ENCODE peak calls at places on chromosomes 6 and 20, in five cellular contexts. One of them, this sample, is unnamed.

GRCh38 chr20:61516398-61517208 is 264.5 kb downstream of the CDH4 start:
- DNase-seq in RWPE1: no peak
- DNase-seq in T1000: no peak
- DNase-seq in effector CD4-positive, alpha-beta T cell: no peak
- DNase-seq in stimulated activated CD8-positive, alpha-beta memory T cell treated with anti-CD3 and anti-CD28 coated beads, Interleukin-7, amount 100 ng/mL, for 24 hours: no peak
- DNase-seq in this sample: no peak

GRCh38 chr6:11865926-11866325 is 87.3 kb upstream of the ADTRP start:
- DNase-seq in RWPE1: no peak
- DNase-seq in T1000: peak; percentile 16
- DNase-seq in effector CD4-positive, alpha-beta T cell: no peak
- DNase-seq in stimulated activated CD8-positive, alpha-beta memory T cell treated with anti-CD3 and anti-CD28 coated beads, Interleukin-7, amount 100 ng/mL, for 24 hours: no peak
- DNase-seq in this sample: no peak

GRCh38 chr6:30881987-30882763 is 2.1 kb upstream of the DDR1 start:
- DNase-seq in RWPE1: no peak
- DNase-seq in T1000: no peak
- DNase-seq in effector CD4-positive, alpha-beta T cell: no peak
- DNase-seq in stimulated activated CD8-positive, alpha-beta memory T cell treated with anti-CD3 and anti-CD28 coated beads, Interleukin-7, amount 100 ng/mL, for 24 hours: no peak
- DNase-seq in this sample: no peak

GRCh38 chr6:153090241-153090930 is 40.7 kb downstream of the RGS17 start:
- DNase-seq in RWPE1: peak; percentile 29
- DNase-seq in T1000: no peak
- DNase-seq in effector CD4-positive, alpha-beta T cell: no peak
- DNase-seq in stimulated activated CD8-positive, alpha-beta memory T cell treated with anti-CD3 and anti-CD28 coated beads, Interleukin-7, amount 100 ng/mL, for 24 hours: no peak
- DNase-seq in this sample: no peak

GRCh38 chr6:1893470-1894130 is 283.9 kb downstream of the FOXC1 start:
- DNase-seq in RWPE1: no peak
- DNase-seq in T1000: no peak
- DNase-seq in effector CD4-positive, alpha-beta T cell: no peak
- DNase-seq in stimulated activated CD8-positive, alpha-beta memory T cell treated with anti-CD3 and anti-CD28 coated beads, Interleukin-7, amount 100 ng/mL, for 24 hours: no peak
- DNase-seq in this sample: no peak

GRCh38 chr6:169326067-169326799 is 72.6 kb upstream of the THBS2 start:
- DNase-seq in RWPE1: no peak
- DNase-seq in T1000: no peak
- DNase-seq in effector CD4-positive, alpha-beta T cell: no peak
- DNase-seq in stimulated activated CD8-positive, alpha-beta memory T cell treated with anti-CD3 and anti-CD28 coated beads, Interleukin-7, amount 100 ng/mL, for 24 hours: no peak
- DNase-seq in this sample: no peak

GRCh38 chr6:6610031-6610591 is 21.6 kb downstream of the LY86 start:
- DNase-seq in RWPE1: no peak
- DNase-seq in T1000: no peak
- DNase-seq in effector CD4-positive, alpha-beta T cell: no peak
- DNase-seq in stimulated activated CD8-positive, alpha-beta memory T cell treated with anti-CD3 and anti-CD28 coated beads, Interleukin-7, amount 100 ng/mL, for 24 hours: peak; percentile 13
- DNase-seq in this sample: peak; percentile 57

GRCh38 chr20:63911171-63911570 is 16.2 kb downstream of the DNAJC5 start:
- DNase-seq in RWPE1: peak; percentile 97
- DNase-seq in T1000: no peak
- DNase-seq in effector CD4-positive, alpha-beta T cell: no peak
- DNase-seq in stimulated activated CD8-positive, alpha-beta memory T cell treated with anti-CD3 and anti-CD28 coated beads, Interleukin-7, amount 100 ng/mL, for 24 hours: no peak
- DNase-seq in this sample: no peak

GRCh38 chr6:56955171-56956155 is 556 bp downstream of the BEND6 start:
- DNase-seq in RWPE1: peak; percentile 73
- DNase-seq in T1000: peak; percentile 96
- DNase-seq in effector CD4-positive, alpha-beta T cell: peak; percentile 2
- DNase-seq in stimulated activated CD8-positive, alpha-beta memory T cell treated with anti-CD3 and anti-CD28 coated beads, Interleukin-7, amount 100 ng/mL, for 24 hours: peak; percentile 26
- DNase-seq in this sample: peak; percentile 35

GRCh38 chr20:57790176-57790575 is 80.4 kb upstream of the PMEPA1 start:
- DNase-seq in RWPE1: no peak
- DNase-seq in T1000: no peak
- DNase-seq in effector CD4-positive, alpha-beta T cell: no peak
- DNase-seq in stimulated activated CD8-positive, alpha-beta memory T cell treated with anti-CD3 and anti-CD28 coated beads, Interleukin-7, amount 100 ng/mL, for 24 hours: no peak
- DNase-seq in this sample: no peak

GRCh38 chr6:16828058-16828457 is 66.8 kb upstream of the ATXN1 start:
- DNase-seq in RWPE1: no peak
- DNase-seq in T1000: no peak
- DNase-seq in effector CD4-positive, alpha-beta T cell: no peak
- DNase-seq in stimulated activated CD8-positive, alpha-beta memory T cell treated with anti-CD3 and anti-CD28 coated beads, Interleukin-7, amount 100 ng/mL, for 24 hours: no peak
- DNase-seq in this sample: no peak

GRCh38 chr6:30612213-30612612 is 4.8 kb downstream of the PPP1R10 start:
- DNase-seq in RWPE1: no peak
- DNase-seq in T1000: no peak
- DNase-seq in effector CD4-positive, alpha-beta T cell: no peak
- DNase-seq in stimulated activated CD8-positive, alpha-beta memory T cell treated with anti-CD3 and anti-CD28 coated beads, Interleukin-7, amount 100 ng/mL, for 24 hours: no peak
- DNase-seq in this sample: no peak

GRCh38 chr6:148429423-148429822 is 86.8 kb downstream of the SASH1 start:
- DNase-seq in RWPE1: no peak
- DNase-seq in T1000: no peak
- DNase-seq in effector CD4-positive, alpha-beta T cell: no peak
- DNase-seq in stimulated activated CD8-positive, alpha-beta memory T cell treated with anti-CD3 and anti-CD28 coated beads, Interleukin-7, amount 100 ng/mL, for 24 hours: no peak
- DNase-seq in this sample: no peak

GRCh38 chr6:146361367-146361924 is 182.2 kb upstream of the RAB32 start:
- DNase-seq in RWPE1: no peak
- DNase-seq in T1000: no peak
- DNase-seq in effector CD4-positive, alpha-beta T cell: no peak
- DNase-seq in stimulated activated CD8-positive, alpha-beta memory T cell treated with anti-CD3 and anti-CD28 coated beads, Interleukin-7, amount 100 ng/mL, for 24 hours: no peak
- DNase-seq in this sample: no peak

This sample was measured in memory B cell.